ENCODE peak calls at places on chromosome 11, in nine cellular contexts. E, J, R, B, U, F, N, W and Q are unnamed samples.

GRCh38 chr11:111530091-111530490 is 10.4 kb upstream of the LAYN start:
- DNase-seq in E (no peak), J (no peak), R (no peak), B (no peak), U (no peak), F (no peak), N (peak; percentile 26), W (no peak), Q (no peak)

GRCh38 chr11:126280595-126280994 is 2.3 kb upstream of the TIRAP start:
- DNase-seq in E (no peak), J (no peak), R (no peak), B (no peak), U (no peak), F (no peak), N (no peak), W (no peak), Q (no peak)

GRCh38 chr11:98136357-98136756 is 884.4 kb upstream of the CNTN5 start:
- DNase-seq in E (no peak), J (no peak), R (no peak), B (no peak), U (no peak), F (no peak), N (no peak), W (no peak), Q (no peak)

GRCh38 chr11:70826541-70826943 is 425.8 kb downstream of the SHANK2 start:
- DNase-seq in E (no peak), J (no peak), R (no peak), B (peak; percentile 92), U (no peak), F (peak; percentile 83), N (no peak), W (no peak), Q (no peak)

GRCh38 chr11:57516061-57516443 is 550 bp upstream of the SLC43A1 start:
- DNase-seq in E (no peak), J (no peak), R (no peak), B (no peak), U (no peak), F (no peak), N (no peak), W (no peak), Q (no peak)

GRCh38 chr11:77619576-77620198 is 17.9 kb downstream of the CLNS1A start:
- DNase-seq in E (peak; percentile 8), J (no peak), R (no peak), B (peak; percentile 48), U (peak; percentile 54), F (no peak), N (peak; percentile 71), W (peak; percentile 40), Q (no peak)

GRCh38 chr11:115135936-115136335 is 368.3 kb downstream of the CADM1 start:
- DNase-seq in E (no peak), J (no peak), R (no peak), B (no peak), U (no peak), F (no peak), N (no peak), W (no peak), Q (no peak)

GRCh38 chr11:12860827-12861226 is 148.3 kb upstream of the RASSF10 start:
- DNase-seq in E (peak; percentile 29), J (no peak), R (no peak), B (no peak), U (no peak), F (no peak), N (peak; percentile 33), W (no peak), Q (no peak)

GRCh38 chr11:71787014-71787823 is 45.8 kb upstream of the DEFB108B start:
- DNase-seq in E (peak; percentile 95), J (peak; percentile 93), R (peak; percentile 100), B (peak; percentile 99), U (peak; percentile 98), F (peak; percentile 95), N (peak; percentile 98), W (peak; percentile 96), Q (peak; percentile 98)

GRCh38 chr11:34174411-34175041 is 69.1 kb downstream of the NAT10 start:
- DNase-seq in E (no peak), J (peak; percentile 52), R (peak; percentile 89), B (peak; percentile 70), U (peak; percentile 49), F (peak; percentile 62), N (peak; percentile 65), W (peak; percentile 72), Q (no peak)

GRCh38 chr11:20010861-20011225 is 149.4 kb downstream of the DBX1 start:
- DNase-seq in E (no peak), J (no peak), R (no peak), B (no peak), U (no peak), F (no peak), N (no peak), W (no peak), Q (no peak)

GRCh38 chr11:20672575-20672974 is 3.2 kb downstream of the NELL1 start:
- DNase-seq in E (no peak), J (no peak), R (no peak), B (peak; percentile 44), U (no peak), F (no peak), N (peak; percentile 4), W (no peak), Q (no peak)

GRCh38 chr11:106471273-106471672 is 393.8 kb downstream of the AASDHPPT start:
- DNase-seq in E (no peak), J (no peak), R (no peak), B (no peak), U (peak; percentile 44), F (no peak), N (no peak), W (peak; percentile 25), Q (no peak)

GRCh38 chr11:131077340-131077739 is 161.1 kb upstream of the SNX19 start:
- DNase-seq in E (no peak), J (no peak), R (no peak), B (no peak), U (peak; percentile 59), F (no peak), N (no peak), W (peak; percentile 48), Q (no peak)

GRCh38 chr11:96464695-96465307 is 75.0 kb downstream of the JRKL start:
- DNase-seq in E (peak; percentile 55), J (no peak), R (no peak), B (peak; percentile 89), U (peak; percentile 78), F (no peak), N (peak; percentile 84), W (peak; percentile 62), Q (peak; percentile 38)

GRCh38 chr11:27158763-27159679 is 118.4 kb downstream of the BBOX1 start:
- DNase-seq in E (peak; percentile 65), J (no peak), R (peak; percentile 7), B (peak; percentile 44), U (peak; percentile 81), F (peak; percentile 27), N (peak; percentile 89), W (peak; percentile 76), Q (peak; percentile 19)

GRCh38 chr11:2390871-2391662 is 9.5 kb upstream of the TSSC4 start:
- DNase-seq in E (peak; percentile 13), J (no peak), R (no peak), B (no peak), U (peak; percentile 78), F (no peak), N (peak; percentile 70), W (peak; percentile 59), Q (no peak)

GRCh38 chr11:69436041-69436982 is 45.2 kb upstream of the LINC01488 start:
- DNase-seq in E (no peak), J (no peak), R (no peak), B (no peak), U (no peak), F (no peak), N (no peak), W (no peak), Q (no peak)

GRCh38 chr11:64100345-64100744 is 64.6 kb downstream of the FLRT1 start:
- DNase-seq in E (no peak), J (no peak), R (no peak), B (peak; percentile 81), U (no peak), F (peak; percentile 18), N (no peak), W (no peak), Q (no peak)